ENCODE peak calls at places on chromosomes 5 and 9, in nine cellular contexts. Y is psoas muscle; I is NCI-H2171; K is stimulated activated naive CD8-positive, alpha-beta T cell treated with anti-CD3 and anti-CD28 coated beads, Interleukin-15, Interleukin-2, amounts not matched to agents 100 U/mL and 50 U/mL, for 24 hours; D is effector CD4-positive, alpha-beta T cell; N is foreskin fibroblast; G is non-pigmented ciliary epithelial cell; F is SJSA1; L is effector memory CD8-positive, alpha-beta T cell. U is an unnamed sample.

GRCh38 chr5:179806250-179807045 is at the start of gene MGAT4B:
- DNase-seq in Y (peak), I (no peak), K (peak), D (peak), N (peak), G (no peak), F (peak), L (peak), U (peak)

GRCh38 chr5:1511651-1512540 is 11.9 kb downstream of the LPCAT1 start:
- DNase-seq in Y (peak), I (no peak), K (peak), D (peak), N (peak), G (no peak), F (peak), L (peak), U (peak)

GRCh38 chr5:160497897-160498296 is 76.2 kb downstream of the PTTG1 start:
- DNase-seq in Y (no peak), I (no peak), K (no peak), D (no peak), N (no peak), G (no peak), F (no peak), L (no peak), U (no peak)

GRCh38 chr9:28853487-28853886 is 1280.2 kb upstream of the C9orf72 start:
- DNase-seq in Y (no peak), I (peak), K (no peak), D (no peak), N (no peak), G (no peak), F (no peak), L (no peak), U (no peak)

GRCh38 chr5:9468070-9468388 is 77.8 kb downstream of the SEMA5A start:
- DNase-seq in Y (no peak), I (no peak), K (no peak), D (no peak), N (peak), G (peak), F (peak), L (no peak), U (no peak)

GRCh38 chr5:91307023-91307422 is 76.1 kb downstream of the ARRDC3 start:
- DNase-seq in Y (peak), I (no peak), K (no peak), D (no peak), N (peak), G (no peak), F (no peak), L (no peak), U (peak)

GRCh38 chr5:151037561-151038291 is 17.3 kb downstream of the GPX3 start:
- DNase-seq in Y (peak), I (no peak), K (no peak), D (no peak), N (peak), G (no peak), F (no peak), L (no peak), U (no peak)

GRCh38 chr5:171647043-171647899 is 138.3 kb upstream of the SMIM23 start:
- DNase-seq in Y (no peak), I (no peak), K (no peak), D (no peak), N (peak), G (peak), F (peak), L (no peak), U (no peak)

GRCh38 chr9:38131729-38132128 is 62.7 kb upstream of the SHB start:
- DNase-seq in Y (no peak), I (no peak), K (no peak), D (no peak), N (no peak), G (no peak), F (no peak), L (no peak), U (no peak)

GRCh38 chr9:4126184-4126865 is 173.5 kb downstream of the GLIS3 start:
- DNase-seq in Y (no peak), I (no peak), K (no peak), D (no peak), N (peak), G (peak), F (no peak), L (no peak), U (no peak)

GRCh38 chr5:176446884-176447537 is 1.2 kb upstream of the FAF2 start:
- DNase-seq in Y (no peak), I (no peak), K (peak), D (no peak), N (no peak), G (no peak), F (no peak), L (no peak), U (no peak)

GRCh38 chr5:176817369-176817841 is 7.0 kb downstream of the UNC5A start:
- DNase-seq in Y (no peak), I (peak), K (no peak), D (no peak), N (no peak), G (no peak), F (no peak), L (no peak), U (no peak)

GRCh38 chr9:93304574-93305496 is 120.9 kb downstream of the WNK2 start:
- DNase-seq in Y (peak), I (peak), K (peak), D (no peak), N (peak), G (no peak), F (peak), L (no peak), U (peak)

GRCh38 chr9:87346061-87346665 is 151.5 kb upstream of the DAPK1 start:
- DNase-seq in Y (no peak), I (no peak), K (no peak), D (no peak), N (no peak), G (no peak), F (no peak), L (no peak), U (no peak)

GRCh38 chr5:81626524-81626923 is 124.4 kb downstream of the SSBP2 start:
- DNase-seq in Y (no peak), I (no peak), K (no peak), D (no peak), N (peak), G (peak), F (no peak), L (no peak), U (no peak)

GRCh38 chr5:95841914-95842812 is 19.6 kb upstream of the GLRX start:
- DNase-seq in Y (no peak), I (no peak), K (no peak), D (no peak), N (peak), G (no peak), F (no peak), L (no peak), U (no peak)

GRCh38 chr5:32522429-32523143 is 62.8 kb upstream of the SUB1 start:
- DNase-seq in Y (peak), I (no peak), K (peak), D (no peak), N (no peak), G (no peak), F (no peak), L (no peak), U (no peak)

GRCh38 chr9:114919611-114920010 is 10.8 kb downstream of the TNFSF8 start:
- DNase-seq in Y (no peak), I (peak), K (no peak), D (no peak), N (no peak), G (no peak), F (no peak), L (no peak), U (no peak)

GRCh38 chr9:101601904-101602765 is 7.4 kb upstream of the PPP3R2 start:
- DNase-seq in Y (no peak), I (peak), K (no peak), D (no peak), N (peak), G (peak), F (no peak), L (no peak), U (no peak)

GRCh38 chr5:127568166-127568565 is 50.7 kb downstream of the PRRC1 start:
- DNase-seq in Y (no peak), I (no peak), K (no peak), D (no peak), N (no peak), G (no peak), F (no peak), L (no peak), U (no peak)

GRCh38 chr5:41143124-41143523 is 70.2 kb downstream of the C6 start:
- DNase-seq in Y (no peak), I (no peak), K (no peak), D (no peak), N (no peak), G (no peak), F (no peak), L (no peak), U (no peak)

GRCh38 chr5:1729641-1730486 is 69.8 kb downstream of the MRPL36 start:
- DNase-seq in Y (no peak), I (no peak), K (no peak), D (no peak), N (no peak), G (no peak), F (peak), L (no peak), U (no peak)